ENCODE peak calls at places on chromosome 5, in five cellular contexts. A is progenitor cell of endocrine pancreas, I is right lobe of liver, F is GM13977, J is lower lobe of right lung. D is an unnamed sample.

GRCh38 chr5:122099060-122099790 is 21.2 kb upstream of the LOX start:
- DNase-seq in I (no peak), F (no peak), A (no peak), J (no peak), D (no peak)

GRCh38 chr5:133287500-133287899 is 235.7 kb downstream of the HSPA4 start:
- DNase-seq in J (no peak), F (peak; percentile 60), I (no peak), A (peak; percentile 34), D (no peak)

GRCh38 chr5:75434107-75434506 is 77.3 kb downstream of the CERT1 start:
- DNase-seq in I (no peak), F (no peak), J (no peak), A (no peak), D (no peak)

GRCh38 chr5:13566903-13567339 is 377.6 kb downstream of the DNAH5 start:
- DNase-seq in A (no peak), I (no peak), J (no peak), F (no peak), D (no peak)

GRCh38 chr5:24353606-24354005 is 291.2 kb downstream of the CDH10 start:
- DNase-seq in A (no peak), J (no peak), F (no peak), I (no peak), D (no peak)

GRCh38 chr5:144697847-144698262 is 527.2 kb downstream of the KCTD16 start:
- DNase-seq in I (no peak), J (no peak), A (no peak), F (no peak), D (no peak)

GRCh38 chr5:9361835-9362234 is 184.0 kb downstream of the SEMA5A start:
- DNase-seq in J (no peak), I (no peak), F (peak; percentile 72), A (peak; percentile 38), D (peak; percentile 33)

GRCh38 chr5:152487130-152487529 is 82.1 kb upstream of the NMUR2 start:
- DNase-seq in J (no peak), I (no peak), F (no peak), A (no peak), D (no peak)

GRCh38 chr5:66796306-66797292 is 200.4 kb downstream of the MAST4 start:
- DNase-seq in F (no peak), A (no peak), I (no peak), J (no peak), D (no peak)
- TF ChIP-seq CTCF in F (no peak), A (peak; percentile 44), I (no peak), J (peak; percentile 15), D (peak; percentile 50)

GRCh38 chr5:103589416-103590175 is 27.0 kb upstream of the NUDT12 start:
- DNase-seq in F (no peak), J (no peak), A (no peak), I (no peak), D (no peak)

GRCh38 chr5:103582364-103582763 is 19.8 kb upstream of the NUDT12 start:
- DNase-seq in I (no peak), J (no peak), F (peak; percentile 12), A (no peak), D (no peak)

GRCh38 chr5:103587185-103587748 is 24.7 kb upstream of the NUDT12 start:
- DNase-seq in F (no peak), A (no peak), I (no peak), J (no peak), D (no peak)
- TF ChIP-seq CTCF in F (peak; percentile 26), A (peak; percentile 69), I (peak; percentile 50), J (peak; percentile 37), D (peak; percentile 62)

GRCh38 chr5:61253547-61253946 is 78.5 kb upstream of the ZSWIM6 start:
- DNase-seq in F (no peak), I (no peak), A (no peak), J (no peak), D (no peak)
- TF ChIP-seq CTCF in F (no peak), I (no peak), A (no peak), J (no peak), D (no peak)

GRCh38 chr5:66807743-66808142 is 211.6 kb downstream of the MAST4 start:
- DNase-seq in F (no peak), J (no peak), A (no peak), I (no peak), D (peak; percentile 56)
- TF ChIP-seq CTCF in F (no peak), J (peak; percentile 35), A (no peak), I (peak; percentile 42), D (peak; percentile 85)

GRCh38 chr5:59218424-59219045 is 635.7 kb downstream of the RAB3C start:
- DNase-seq in J (no peak), I (no peak), A (no peak), F (peak; percentile 2), D (no peak)
- TF ChIP-seq CTCF in J (peak; percentile 41), I (peak; percentile 29), A (peak; percentile 59), F (peak; percentile 8), D (no peak)

GRCh38 chr5:111618644-111619271 is 106.4 kb upstream of the STARD4 start:
- DNase-seq in F (no peak), I (no peak), J (no peak), A (no peak), D (no peak)

GRCh38 chr5:111615054-111615453 is 102.7 kb upstream of the STARD4 start:
- DNase-seq in F (no peak), J (no peak), I (no peak), A (no peak), D (no peak)
- TF ChIP-seq CTCF in F (no peak), J (no peak), I (no peak), A (no peak), D (no peak)

GRCh38 chr5:132265336-132266030 is 8.0 kb downstream of the PDLIM4 start:
- DNase-seq in I (no peak), A (no peak), F (no peak), J (no peak), D (peak; percentile 19)
- TF ChIP-seq CTCF in I (no peak), A (no peak), F (no peak), J (no peak), D (peak; percentile 3)

DNA sequence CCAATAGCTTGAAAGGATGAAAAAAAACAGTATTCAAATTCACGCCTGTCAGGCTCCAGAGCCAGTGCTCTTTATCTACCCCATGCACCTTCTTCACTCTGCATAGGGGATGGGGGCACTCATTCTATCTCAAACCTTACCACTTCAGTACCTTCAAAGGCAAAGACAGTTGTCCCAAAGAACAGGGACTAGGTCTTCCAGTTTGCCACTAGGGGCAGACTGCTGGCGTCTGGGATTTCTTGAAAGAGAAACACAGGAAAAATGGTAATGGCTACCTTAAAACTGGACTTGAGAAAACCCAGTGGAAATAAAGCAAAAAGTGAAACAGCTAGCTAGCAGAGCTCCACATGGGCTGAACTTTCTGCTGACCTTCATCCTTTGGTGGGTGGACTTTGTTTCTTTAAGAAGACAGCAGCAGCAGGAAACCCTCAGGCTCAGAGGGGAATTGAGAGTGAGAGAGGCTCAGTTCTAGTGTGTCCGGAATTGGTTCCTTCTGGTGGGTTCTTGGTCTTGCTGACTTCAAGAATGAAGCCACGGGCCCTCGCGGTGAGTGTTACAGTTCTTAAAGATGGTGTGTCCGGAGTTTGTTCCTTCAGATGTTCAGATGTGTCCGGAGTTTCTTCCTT is 41.0 kb upstream of the SLC36A1 start:
- DNase-seq in I (no peak), J (no peak), F (no peak), A (no peak), D (no peak)
- TF ChIP-seq CTCF in I (peak; percentile 42), J (peak; percentile 39), F (peak; percentile 27), A (peak; percentile 59), D (peak; percentile 56)

D was measured in LNCaP clone FGC.